ENCODE peak calls at places on chromosomes 11 and 22, in nine cellular contexts. One of them, this sample, is unnamed.
A peak's percentile ranks its signal among the peaks of the same experiment; 100 is the strongest.

GRCh38 chr11:13776134-13776815 is 107.8 kb downstream of the FAR1 start:
- DNase-seq in fibroblast of gingiva: no peak
- DNase-seq in HT-29: peak; percentile 31
- DNase-seq in HCT116: peak; percentile 15
- DNase-seq in C1 segment of cervical spinal cord: no peak
- DNase-seq in GM06990: no peak
- DNase-seq in NCI-H2227 treated with DMSO at 0.1 percent for 48 hours: no peak
- DNase-seq in COR-L47: peak; percentile 52
- DNase-seq in activated T-cell treated with anti-CD3 and anti-CD28 coated beads, Interleukin-2, amount 50 U/mL, for 72 hours: peak; percentile 7
- DNase-seq in this sample: no peak

GRCh38 chr22:43975041-43975440 is 19.8 kb downstream of the SAMM50 start:
- DNase-seq in HCT116: no peak
- DNase-seq in fibroblast of gingiva: no peak
- DNase-seq in COR-L47: no peak
- DNase-seq in GM06990: no peak
- DNase-seq in activated T-cell treated with anti-CD3 and anti-CD28 coated beads, Interleukin-2, amount 50 U/mL, for 72 hours: no peak
- DNase-seq in C1 segment of cervical spinal cord: no peak
- DNase-seq in NCI-H2227 treated with DMSO at 0.1 percent for 48 hours: no peak
- DNase-seq in HT-29: no peak
- DNase-seq in this sample: no peak

GRCh38 chr22:29744902-29745301 is 21.9 kb downstream of the ZMAT5 start:
- DNase-seq in HCT116: no peak
- DNase-seq in NCI-H2227 treated with DMSO at 0.1 percent for 48 hours: no peak
- DNase-seq in activated T-cell treated with anti-CD3 and anti-CD28 coated beads, Interleukin-2, amount 50 U/mL, for 72 hours: no peak
- DNase-seq in HT-29: no peak
- DNase-seq in GM06990: no peak
- DNase-seq in fibroblast of gingiva: peak; percentile 81
- DNase-seq in C1 segment of cervical spinal cord: no peak
- DNase-seq in COR-L47: no peak
- DNase-seq in this sample: no peak

GRCh38 chr11:125348704-125349635 is 147.1 kb downstream of the FEZ1 start:
- DNase-seq in C1 segment of cervical spinal cord: no peak
- DNase-seq in GM06990: no peak
- DNase-seq in HCT116: no peak
- DNase-seq in HT-29: peak; percentile 12
- DNase-seq in COR-L47: peak; percentile 18
- DNase-seq in NCI-H2227 treated with DMSO at 0.1 percent for 48 hours: no peak
- DNase-seq in activated T-cell treated with anti-CD3 and anti-CD28 coated beads, Interleukin-2, amount 50 U/mL, for 72 hours: peak; percentile 53
- DNase-seq in fibroblast of gingiva: no peak
- DNase-seq in this sample: peak; percentile 75

GRCh38 chr11:113090716-113091577 is 129.7 kb downstream of the NCAM1 start:
- DNase-seq in fibroblast of gingiva: no peak
- DNase-seq in C1 segment of cervical spinal cord: no peak
- DNase-seq in NCI-H2227 treated with DMSO at 0.1 percent for 48 hours: peak; percentile 74
- DNase-seq in activated T-cell treated with anti-CD3 and anti-CD28 coated beads, Interleukin-2, amount 50 U/mL, for 72 hours: no peak
- DNase-seq in COR-L47: peak; percentile 32
- DNase-seq in HT-29: no peak
- DNase-seq in HCT116: no peak
- DNase-seq in GM06990: no peak
- DNase-seq in this sample: no peak

GRCh38 chr11:116563028-116563712 is 209.6 kb downstream of the BUD13 start:
- DNase-seq in HCT116: no peak
- DNase-seq in GM06990: no peak
- DNase-seq in C1 segment of cervical spinal cord: peak; percentile 42
- DNase-seq in NCI-H2227 treated with DMSO at 0.1 percent for 48 hours: no peak
- DNase-seq in COR-L47: no peak
- DNase-seq in activated T-cell treated with anti-CD3 and anti-CD28 coated beads, Interleukin-2, amount 50 U/mL, for 72 hours: no peak
- DNase-seq in HT-29: peak; percentile 42
- DNase-seq in fibroblast of gingiva: no peak
- DNase-seq in this sample: no peak

GRCh38 chr11:74818283-74818946 is 69.8 kb downstream of the RNF169 start:
- DNase-seq in HT-29: no peak
- DNase-seq in activated T-cell treated with anti-CD3 and anti-CD28 coated beads, Interleukin-2, amount 50 U/mL, for 72 hours: no peak
- DNase-seq in COR-L47: no peak
- DNase-seq in C1 segment of cervical spinal cord: no peak
- DNase-seq in HCT116: no peak
- DNase-seq in fibroblast of gingiva: no peak
- DNase-seq in NCI-H2227 treated with DMSO at 0.1 percent for 48 hours: no peak
- DNase-seq in GM06990: no peak
- DNase-seq in this sample: no peak

GRCh38 chr11:8080674-8081590 is at the start of gene TUB:
- DNase-seq in activated T-cell treated with anti-CD3 and anti-CD28 coated beads, Interleukin-2, amount 50 U/mL, for 72 hours: no peak
- DNase-seq in C1 segment of cervical spinal cord: no peak
- DNase-seq in HT-29: no peak
- DNase-seq in fibroblast of gingiva: no peak
- DNase-seq in COR-L47: peak; percentile 38
- DNase-seq in HCT116: no peak
- DNase-seq in NCI-H2227 treated with DMSO at 0.1 percent for 48 hours: peak; percentile 50
- DNase-seq in GM06990: no peak
- DNase-seq in this sample: no peak

GRCh38 chr11:1502971-1503707 is 16.6 kb upstream of the MOB2 start:
- DNase-seq in activated T-cell treated with anti-CD3 and anti-CD28 coated beads, Interleukin-2, amount 50 U/mL, for 72 hours: no peak
- DNase-seq in HCT116: no peak
- DNase-seq in C1 segment of cervical spinal cord: peak; percentile 60
- DNase-seq in fibroblast of gingiva: no peak
- DNase-seq in HT-29: no peak
- DNase-seq in COR-L47: no peak
- DNase-seq in NCI-H2227 treated with DMSO at 0.1 percent for 48 hours: no peak
- DNase-seq in GM06990: no peak
- DNase-seq in this sample: no peak

GRCh38 chr22:20530368-20531153 is 23.2 kb downstream of the MED15 start:
- DNase-seq in HCT116: peak; percentile 56
- DNase-seq in GM06990: no peak
- DNase-seq in COR-L47: no peak
- DNase-seq in NCI-H2227 treated with DMSO at 0.1 percent for 48 hours: no peak
- DNase-seq in activated T-cell treated with anti-CD3 and anti-CD28 coated beads, Interleukin-2, amount 50 U/mL, for 72 hours: no peak
- DNase-seq in HT-29: peak; percentile 81
- DNase-seq in fibroblast of gingiva: peak; percentile 50
- DNase-seq in C1 segment of cervical spinal cord: no peak
- DNase-seq in this sample: no peak

GRCh38 chr11:61281581-61282250 is 13.4 kb downstream of the VWCE start:
- DNase-seq in GM06990: peak; percentile 56
- DNase-seq in fibroblast of gingiva: no peak
- DNase-seq in COR-L47: no peak
- DNase-seq in HT-29: peak; percentile 80
- DNase-seq in HCT116: peak; percentile 32
- DNase-seq in NCI-H2227 treated with DMSO at 0.1 percent for 48 hours: peak; percentile 9
- DNase-seq in C1 segment of cervical spinal cord: no peak
- DNase-seq in activated T-cell treated with anti-CD3 and anti-CD28 coated beads, Interleukin-2, amount 50 U/mL, for 72 hours: peak; percentile 35
- DNase-seq in this sample: peak; percentile 15

GRCh38 chr22:47919893-47920292 is 1157.4 kb downstream of the TBC1D22A start:
- DNase-seq in HT-29: no peak
- DNase-seq in fibroblast of gingiva: no peak
- DNase-seq in activated T-cell treated with anti-CD3 and anti-CD28 coated beads, Interleukin-2, amount 50 U/mL, for 72 hours: no peak
- DNase-seq in C1 segment of cervical spinal cord: no peak
- DNase-seq in HCT116: no peak
- DNase-seq in COR-L47: no peak
- DNase-seq in NCI-H2227 treated with DMSO at 0.1 percent for 48 hours: no peak
- DNase-seq in GM06990: no peak
- DNase-seq in this sample: no peak

GRCh38 chr22:37021710-37022482 is 2.4 kb downstream of the MPST start:
- DNase-seq in HCT116: peak; percentile 27
- DNase-seq in C1 segment of cervical spinal cord: no peak
- DNase-seq in activated T-cell treated with anti-CD3 and anti-CD28 coated beads, Interleukin-2, amount 50 U/mL, for 72 hours: peak; percentile 61
- DNase-seq in HT-29: peak; percentile 55
- DNase-seq in COR-L47: no peak
- DNase-seq in GM06990: no peak
- DNase-seq in fibroblast of gingiva: peak; percentile 14
- DNase-seq in NCI-H2227 treated with DMSO at 0.1 percent for 48 hours: no peak
- DNase-seq in this sample: no peak

GRCh38 chr11:76946223-76946622 is 85.5 kb downstream of the ACER3 start:
- DNase-seq in activated T-cell treated with anti-CD3 and anti-CD28 coated beads, Interleukin-2, amount 50 U/mL, for 72 hours: no peak
- DNase-seq in NCI-H2227 treated with DMSO at 0.1 percent for 48 hours: no peak
- DNase-seq in HT-29: no peak
- DNase-seq in C1 segment of cervical spinal cord: no peak
- DNase-seq in COR-L47: no peak
- DNase-seq in GM06990: no peak
- DNase-seq in fibroblast of gingiva: no peak
- DNase-seq in HCT116: no peak
- DNase-seq in this sample: no peak

GRCh38 chr22:42786606-42787356 is 66.1 kb upstream of the A4GALT start:
- DNase-seq in COR-L47: no peak
- DNase-seq in C1 segment of cervical spinal cord: no peak
- DNase-seq in GM06990: no peak
- DNase-seq in NCI-H2227 treated with DMSO at 0.1 percent for 48 hours: no peak
- DNase-seq in HCT116: no peak
- DNase-seq in fibroblast of gingiva: no peak
- DNase-seq in HT-29: no peak
- DNase-seq in activated T-cell treated with anti-CD3 and anti-CD28 coated beads, Interleukin-2, amount 50 U/mL, for 72 hours: no peak
- DNase-seq in this sample: no peak

GRCh38 chr11:59185412-59185811 is 13.5 kb downstream of the DTX4 start:
- DNase-seq in activated T-cell treated with anti-CD3 and anti-CD28 coated beads, Interleukin-2, amount 50 U/mL, for 72 hours: no peak
- DNase-seq in GM06990: no peak
- DNase-seq in NCI-H2227 treated with DMSO at 0.1 percent for 48 hours: no peak
- DNase-seq in C1 segment of cervical spinal cord: no peak
- DNase-seq in HCT116: no peak
- DNase-seq in COR-L47: no peak
- DNase-seq in HT-29: peak; percentile 56
- DNase-seq in fibroblast of gingiva: no peak
- DNase-seq in this sample: no peak

GRCh38 chr22:30648825-30649224 is 13.2 kb downstream of the SLC35E4 start:
- DNase-seq in NCI-H2227 treated with DMSO at 0.1 percent for 48 hours: no peak
- DNase-seq in fibroblast of gingiva: no peak
- DNase-seq in activated T-cell treated with anti-CD3 and anti-CD28 coated beads, Interleukin-2, amount 50 U/mL, for 72 hours: no peak
- DNase-seq in HT-29: no peak
- DNase-seq in C1 segment of cervical spinal cord: no peak
- DNase-seq in HCT116: no peak
- DNase-seq in GM06990: no peak
- DNase-seq in COR-L47: no peak
- DNase-seq in this sample: no peak

GRCh38 chr11:78391424-78391823 is 26.2 kb downstream of the GAB2 start:
- DNase-seq in activated T-cell treated with anti-CD3 and anti-CD28 coated beads, Interleukin-2, amount 50 U/mL, for 72 hours: peak; percentile 9
- DNase-seq in fibroblast of gingiva: no peak
- DNase-seq in COR-L47: no peak
- DNase-seq in C1 segment of cervical spinal cord: no peak
- DNase-seq in HT-29: no peak
- DNase-seq in NCI-H2227 treated with DMSO at 0.1 percent for 48 hours: no peak
- DNase-seq in HCT116: no peak
- DNase-seq in GM06990: no peak
- DNase-seq in this sample: no peak

This sample was measured in tibial nerve.